ENCODE peak calls at places on chromosomes 3 and 15, in seven cellular contexts. One of them, this sample, is unnamed.

GRCh38 chr3:105791919-105792786 is 76.7 kb downstream of the CBLB start:
- DNase-seq in mesendoderm: no peak
- DNase-seq in IMR-90: peak
- DNase-seq in heart left ventricle: peak
- DNase-seq in HCT116: no peak
- DNase-seq in endothelial cell: no peak
- DNase-seq in OCI-M1: peak
- DNase-seq in this sample: no peak

GRCh38 chr3:141796436-141797166 is 33.4 kb downstream of the GRK7 start:
- DNase-seq in mesendoderm: peak
- DNase-seq in HCT116: no peak
- DNase-seq in OCI-M1: peak
- DNase-seq in heart left ventricle: no peak
- DNase-seq in endothelial cell: no peak
- DNase-seq in IMR-90: no peak
- DNase-seq in this sample: peak

GRCh38 chr3:171954644-171955365 is 84.6 kb upstream of the FNDC3B start:
- DNase-seq in heart left ventricle: no peak
- DNase-seq in HCT116: no peak
- DNase-seq in endothelial cell: no peak
- DNase-seq in OCI-M1: no peak
- DNase-seq in mesendoderm: no peak
- DNase-seq in IMR-90: no peak
- DNase-seq in this sample: no peak

GRCh38 chr3:98532709-98533571 is 1.2 kb downstream of the GPR15 start:
- DNase-seq in IMR-90: no peak
- DNase-seq in OCI-M1: no peak
- DNase-seq in heart left ventricle: no peak
- DNase-seq in endothelial cell: no peak
- DNase-seq in mesendoderm: no peak
- DNase-seq in HCT116: no peak
- DNase-seq in this sample: peak

GRCh38 chr3:53703630-53704362 is 142.4 kb downstream of the CHDH start:
- DNase-seq in IMR-90: no peak
- DNase-seq in endothelial cell: no peak
- DNase-seq in heart left ventricle: no peak
- DNase-seq in OCI-M1: no peak
- DNase-seq in mesendoderm: peak
- DNase-seq in HCT116: no peak
- DNase-seq in this sample: no peak

GRCh38 chr15:28888302-28888894 is 2.6 kb downstream of the APBA2 start:
- DNase-seq in IMR-90: no peak
- DNase-seq in endothelial cell: no peak
- DNase-seq in HCT116: no peak
- DNase-seq in heart left ventricle: no peak
- DNase-seq in mesendoderm: no peak
- DNase-seq in OCI-M1: no peak
- DNase-seq in this sample: no peak

GRCh38 chr3:4908066-4908768 is 71.0 kb upstream of the BHLHE40 start:
- DNase-seq in endothelial cell: no peak
- DNase-seq in mesendoderm: no peak
- DNase-seq in IMR-90: no peak
- DNase-seq in heart left ventricle: no peak
- DNase-seq in OCI-M1: no peak
- DNase-seq in HCT116: no peak
- DNase-seq in this sample: no peak

GRCh38 chr3:133887951-133888703 is 7.6 kb downstream of the RAB6B start:
- DNase-seq in endothelial cell: no peak
- DNase-seq in mesendoderm: no peak
- DNase-seq in OCI-M1: peak
- DNase-seq in HCT116: no peak
- DNase-seq in heart left ventricle: no peak
- DNase-seq in IMR-90: no peak
- DNase-seq in this sample: peak

GRCh38 chr15:40838756-40839155 is 5.1 kb upstream of the SPINT1 start:
- DNase-seq in endothelial cell: no peak
- DNase-seq in IMR-90: peak
- DNase-seq in heart left ventricle: no peak
- DNase-seq in mesendoderm: no peak
- DNase-seq in OCI-M1: no peak
- DNase-seq in HCT116: no peak
- DNase-seq in this sample: no peak

GRCh38 chr15:26126819-26127387 is 263.8 kb upstream of the ATP10A start:
- DNase-seq in IMR-90: no peak
- DNase-seq in mesendoderm: no peak
- DNase-seq in HCT116: no peak
- DNase-seq in heart left ventricle: no peak
- DNase-seq in endothelial cell: no peak
- DNase-seq in OCI-M1: no peak
- DNase-seq in this sample: no peak